ENCODE peak calls at places on chromosomes 12 and 14, in eight cellular contexts. A, H, Q, M, R, G, N and V are unnamed samples.

GRCh38 chr12:110934093-110934852 is 13.9 kb upstream of the MYL2 start:
- DNase-seq in A (no peak), H (peak; percentile 41), Q (peak; percentile 38), M (no peak), R (no peak), G (no peak), N (peak; percentile 7), V (no peak)

GRCh38 chr12:49959570-49960473 is 1.9 kb upstream of the AQP5 start:
- DNase-seq in A (no peak), H (peak; percentile 44), Q (peak; percentile 90), M (peak; percentile 83), R (peak; percentile 40), G (no peak), N (no peak), V (peak; percentile 84)

GRCh38 chr12:104275689-104276088 is 27.9 kb upstream of the EID3 start:
- DNase-seq in A (no peak), H (no peak), Q (no peak), M (no peak), R (no peak), G (no peak), N (no peak), V (no peak)

GRCh38 chr14:34920339-34920738 is 45.2 kb upstream of the BAZ1A start:
- DNase-seq in A (peak; percentile 11), H (peak; percentile 7), Q (no peak), M (no peak), R (no peak), G (no peak), N (no peak), V (no peak)

GRCh38 chr12:61385771-61386170 is 874.4 kb upstream of the USP15 start:
- DNase-seq in A (peak; percentile 54), H (no peak), Q (no peak), M (no peak), R (no peak), G (no peak), N (no peak), V (no peak)

GRCh38 chr14:100015251-100015655 is 50.0 kb upstream of the EVL start:
- DNase-seq in A (peak; percentile 79), H (no peak), Q (no peak), M (no peak), R (no peak), G (no peak), N (no peak), V (no peak)

GRCh38 chr12:93032748-93033147 is 103.7 kb upstream of the EEA1 start:
- DNase-seq in A (peak; percentile 14), H (peak; percentile 6), Q (no peak), M (no peak), R (no peak), G (no peak), N (no peak), V (no peak)

GRCh38 chr12:108403952-108404351 is 64.8 kb upstream of the CMKLR1 start:
- DNase-seq in A (no peak), H (no peak), Q (peak; percentile 54), M (no peak), R (peak; percentile 39), G (no peak), N (no peak), V (no peak)

GRCh38 chr12:62684586-62685295 is 218.1 kb downstream of the MON2 start:
- DNase-seq in A (peak; percentile 77), H (no peak), Q (no peak), M (no peak), R (no peak), G (no peak), N (peak; percentile 73), V (no peak)

GRCh38 chr12:80044694-80045046 is 54.7 kb upstream of the OTOGL start:
- DNase-seq in A (peak; percentile 92), H (peak; percentile 92), Q (no peak), M (no peak), R (no peak), G (no peak), N (no peak), V (no peak)

GRCh38 chr12:15932975-15933374 is 21.8 kb downstream of the DERA start:
- DNase-seq in A (no peak), H (no peak), Q (no peak), M (no peak), R (no peak), G (no peak), N (no peak), V (no peak)

GRCh38 chr12:56469007-56469930 is 891 bp downstream of the SPRYD4 start:
- DNase-seq in A (no peak), H (no peak), Q (no peak), M (peak; percentile 32), R (no peak), G (no peak), N (no peak), V (no peak)

GRCh38 chr12:91139264-91139663 is 28.0 kb upstream of the LUM start:
- DNase-seq in A (peak; percentile 40), H (no peak), Q (no peak), M (no peak), R (no peak), G (no peak), N (no peak), V (no peak)

GRCh38 chr14:32702571-32702970 is 236.1 kb upstream of the NPAS3 start:
- DNase-seq in A (no peak), H (peak; percentile 59), Q (peak; percentile 78), M (no peak), R (peak; percentile 41), G (no peak), N (peak; percentile 77), V (peak; percentile 34)

GRCh38 chr12:52519826-52520662 is at the start of gene KRT5:
- DNase-seq in A (no peak), H (no peak), Q (no peak), M (no peak), R (no peak), G (no peak), N (no peak), V (no peak)

GRCh38 chr14:58501214-58501816 is 73.8 kb downstream of the KIAA0586 start:
- DNase-seq in A (peak; percentile 90), H (peak; percentile 67), Q (peak; percentile 77), M (no peak), R (peak; percentile 83), G (peak; percentile 45), N (no peak), V (no peak)

GRCh38 chr12:95605087-95605486 is 53.8 kb upstream of the USP44 start:
- DNase-seq in A (peak; percentile 22), H (peak; percentile 75), Q (no peak), M (no peak), R (no peak), G (no peak), N (no peak), V (no peak)

GRCh38 chr12:54509660-54510059 is 12.1 kb downstream of the NCKAP1L start:
- DNase-seq in A (no peak), H (no peak), Q (no peak), M (no peak), R (no peak), G (no peak), N (no peak), V (no peak)

GRCh38 chr12:53937099-53937498 is 1.5 kb upstream of the HOXC13 start:
- DNase-seq in A (no peak), H (no peak), Q (no peak), M (no peak), R (no peak), G (no peak), N (no peak), V (no peak)

GRCh38 chr12:50103767-50104321 is at the start of gene GPD1:
- DNase-seq in A (peak; percentile 18), H (no peak), Q (peak; percentile 68), M (peak; percentile 90), R (peak; percentile 75), G (no peak), N (peak; percentile 82), V (peak; percentile 84)

GRCh38 chr12:105741786-105742566 is 396.8 kb downstream of the NUAK1 start:
- DNase-seq in A (peak; percentile 86), H (peak; percentile 90), Q (no peak), M (no peak), R (no peak), G (no peak), N (peak; percentile 70), V (no peak)

GRCh38 chr14:21723431-21724045 is 49.9 kb upstream of the OR4E1 start:
- DNase-seq in A (no peak), H (no peak), Q (peak; percentile 89), M (no peak), R (peak; percentile 81), G (no peak), N (no peak), V (no peak)

GRCh38 chr14:65824978-65825299 is 412.4 kb downstream of the FUT8 start:
- DNase-seq in A (no peak), H (no peak), Q (no peak), M (no peak), R (no peak), G (no peak), N (no peak), V (no peak)
- TF ChIP-seq CTCF in A (no peak), H (no peak), Q (no peak), M (no peak), R (no peak), G (peak; percentile 58), N (no peak), V (no peak)

DNA sequence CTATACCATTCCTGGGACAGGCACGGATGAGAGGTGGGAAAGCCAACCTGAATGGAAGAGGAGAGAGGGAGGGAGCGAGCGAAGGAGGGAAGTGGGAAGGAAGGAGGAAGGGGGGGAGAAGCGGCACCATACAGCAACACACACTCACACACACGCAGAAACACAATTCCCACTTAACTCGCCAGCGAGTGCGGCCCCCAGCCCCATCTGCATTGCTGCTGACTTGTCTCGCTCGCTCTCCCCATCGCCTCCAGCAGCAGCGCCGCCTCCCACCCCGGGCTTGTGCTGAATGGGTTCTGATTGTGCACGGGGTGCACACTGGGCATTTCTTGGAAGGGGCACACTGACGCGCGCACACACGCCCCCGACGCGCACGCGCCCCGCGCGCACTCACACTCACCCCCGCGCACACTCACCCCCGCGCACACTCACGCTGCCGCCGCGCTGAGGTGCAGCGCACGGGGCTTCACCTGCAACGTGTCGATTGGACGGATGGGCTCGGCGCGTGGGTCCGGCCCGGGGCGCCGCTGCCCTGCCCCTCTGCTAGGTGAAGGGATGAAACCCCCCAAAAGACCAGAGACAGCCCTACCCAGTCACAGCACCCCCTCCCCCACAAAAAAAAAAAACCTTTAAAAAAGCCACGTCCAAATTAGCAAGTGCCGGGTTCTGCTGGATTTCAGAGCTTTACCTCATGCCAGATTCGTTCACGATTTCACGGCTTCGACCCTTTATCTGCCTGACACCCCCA is 680 bp downstream of the GRIN2B start:
- DNase-seq in A (no peak), H (no peak), Q (peak; percentile 64), M (no peak), R (peak; percentile 31), G (no peak), N (no peak), V (no peak)
- H3K4me3 ChIP-seq in A (no peak overlapping the region), H (peak overlapping the region; percentile 39), Q (peak overlapping the region; percentile 54), M (peak overlapping the region; percentile 56), R (peak overlapping the region; percentile 31), G (no peak overlapping the region), N (no peak overlapping the region), V (peak overlapping the region; percentile 34)

GRCh38 chr12:71162832-71163711 is 5.3 kb upstream of the TSPAN8 start:
- DNase-seq in A (no peak), H (no peak), Q (no peak), M (peak; percentile 60), R (no peak), G (no peak), N (no peak), V (no peak)
- H3K27ac ChIP-seq in A (no peak overlapping the region), H (no peak overlapping the region), Q (no peak overlapping the region), M (peak overlapping the region; percentile 87), R (no peak overlapping the region), G (peak overlapping the region; percentile 6), N (no peak overlapping the region), V (no peak overlapping the region)

GRCh38 chr12:18158774-18159557 is 69.0 kb upstream of the RERGL start:
- DNase-seq in A (peak; percentile 47), H (no peak), Q (peak; percentile 63), M (no peak), R (peak; percentile 58), G (no peak), N (no peak), V (no peak)
- TF ChIP-seq CTCF in A (peak; percentile 91), H (peak; percentile 64), Q (peak; percentile 70), M (no peak), R (peak; percentile 72), G (peak; percentile 61), N (no peak), V (peak; percentile 60)